ENCODE peak calls at places on chromosomes 4 and X, in eight cellular contexts. C, M, Y, N, L, J, A and G are unnamed samples.
A peak's percentile ranks its signal among the peaks of the same experiment; 100 is the strongest.

GRCh38 chr4:100591156-100591876 is 73.5 kb upstream of the EMCN start:
- DNase-seq in N (no peak), C (no peak), J (no peak), A (no peak), Y (no peak), L (no peak), M (no peak), G (no peak)

GRCh38 chrX:7568597-7568996 is 274.4 kb upstream of the VCX start:
- DNase-seq in N (no peak), C (no peak), L (no peak), M (no peak), A (no peak), J (no peak), Y (no peak), G (no peak)

GRCh38 chrX:97616883-97617510 is 733.3 kb downstream of the RPA4 start:
- DNase-seq in C (no peak), Y (peak; percentile 76), M (peak; percentile 61), N (no peak), L (peak; percentile 69), A (no peak), J (no peak), G (no peak)

GRCh38 chrX:107736781-107737531 is 38.6 kb downstream of the TSC22D3 start:
- DNase-seq in J (no peak), Y (no peak), N (no peak), M (no peak), C (peak; percentile 61), A (peak; percentile 88), L (no peak), G (no peak)

GRCh38 chr4:40305329-40306193 is 29.6 kb upstream of the CHRNA9 start:
- DNase-seq in J (no peak), L (no peak), C (no peak), A (no peak), M (no peak), Y (no peak), N (no peak), G (no peak)

GRCh38 chr4:91064157-91064853 is 937.1 kb downstream of the CCSER1 start:
- DNase-seq in Y (peak; percentile 54), A (peak; percentile 85), L (no peak), J (peak; percentile 94), N (peak; percentile 44), M (no peak), C (peak; percentile 93), G (peak; percentile 2)

GRCh38 chr4:38128478-38129451 is 168.6 kb downstream of the PTTG2 start:
- DNase-seq in J (no peak), C (peak; percentile 62), Y (peak; percentile 40), L (peak; percentile 28), A (peak; percentile 6), N (no peak), M (peak; percentile 44), G (no peak)

GRCh38 chr4:21363701-21364100 is 584.9 kb downstream of the KCNIP4 start:
- DNase-seq in N (no peak), L (no peak), C (no peak), M (no peak), Y (no peak), J (no peak), A (no peak), G (no peak)

GRCh38 chr4:86054676-86055075 is 305.2 kb downstream of the MAPK10 start:
- DNase-seq in J (no peak), C (no peak), A (no peak), L (no peak), M (peak; percentile 12), Y (no peak), N (no peak), G (no peak)

GRCh38 chrX:101462892-101463291 is 22.4 kb upstream of the ARMCX4 start:
- DNase-seq in L (peak; percentile 13), J (peak; percentile 11), N (no peak), A (peak; percentile 55), C (peak; percentile 37), M (peak; percentile 54), Y (peak; percentile 36), G (no peak)

GRCh38 chr4:156642161-156642560 is 329.4 kb downstream of the PDGFC start:
- DNase-seq in A (no peak), N (no peak), M (peak; percentile 9), Y (peak; percentile 29), L (peak; percentile 67), C (no peak), J (no peak), G (no peak)

GRCh38 chr4:176034498-176034897 is 31.1 kb upstream of the WDR17 start:
- DNase-seq in J (peak; percentile 31), A (peak; percentile 40), C (peak; percentile 28), N (peak; percentile 8), M (peak; percentile 33), L (peak; percentile 26), Y (peak; percentile 46), G (peak; percentile 47)

GRCh38 chr4:52646726-52647125 is 12.4 kb downstream of the USP46 start:
- DNase-seq in C (no peak), Y (no peak), M (no peak), L (no peak), J (no peak), N (no peak), A (no peak), G (no peak)

GRCh38 chr4:165402375-165402774 is 23.6 kb downstream of the CPE start:
- DNase-seq in C (no peak), A (peak; percentile 11), N (no peak), L (no peak), M (no peak), Y (no peak), J (no peak), G (no peak)

GRCh38 chrX:96379951-96380350 is 304.7 kb upstream of the DIAPH2 start:
- DNase-seq in L (no peak), C (no peak), Y (no peak), N (no peak), A (no peak), M (no peak), J (no peak), G (no peak)

GRCh38 chr4:135267148-135267878 is 1065.7 kb upstream of the PABPC4L start:
- DNase-seq in J (no peak), Y (no peak), M (no peak), C (no peak), L (peak; percentile 10), N (no peak), A (no peak), G (no peak)

GRCh38 chr4:74158561-74159396 is 861 bp downstream of the MTHFD2L start:
- DNase-seq in L (peak; percentile 8), Y (peak; percentile 67), A (peak; percentile 3), N (no peak), M (no peak), C (no peak), J (no peak), G (no peak)

GRCh38 chr4:163332526-163333405 is at the start of gene NPY1R:
- DNase-seq in C (peak; percentile 25), Y (peak; percentile 78), J (peak; percentile 78), N (peak; percentile 73), L (peak; percentile 74), A (peak; percentile 74), M (peak; percentile 78), G (peak; percentile 69)

GRCh38 chr4:2962614-2963184 is 507 bp downstream of the NOP14 start:
- DNase-seq in M (peak; percentile 36), Y (peak; percentile 64), L (peak; percentile 56), A (peak; percentile 76), N (peak; percentile 68), C (peak; percentile 71), J (no peak), G (no peak)

GRCh38 chrX:112997991-112998390 is 157.4 kb upstream of the AMOT start:
- DNase-seq in J (no peak), N (no peak), A (no peak), C (no peak), M (no peak), L (no peak), Y (no peak), G (no peak)